ENCODE peak calls at places on chromosome 9, in seven cellular contexts. G is uterus, V is GM20000, K is fibroblast of the aortic adventitia, M is Calu3, F is stomach, R is AG10803. Z is an unnamed sample.
A peak's percentile ranks its signal among the peaks of the same experiment; 100 is the strongest.

GRCh38 chr9:134333234-134333873 is 7.1 kb downstream of the RXRA start:
- DNase-seq in F (peak; percentile 75), G (no peak), M (peak; percentile 54), K (peak; percentile 28), R (peak; percentile 26), V (no peak), Z (no peak)

GRCh38 chr9:16543691-16544090 is 326.8 kb downstream of the BNC2 start:
- DNase-seq in R (no peak), F (no peak), V (no peak), M (no peak), G (no peak), K (no peak), Z (no peak)

GRCh38 chr9:72401396-72401795 is 36.4 kb upstream of the ZFAND5 start:
- DNase-seq in F (no peak), K (no peak), M (no peak), G (no peak), R (no peak), V (no peak), Z (no peak)

GRCh38 chr9:120659617-120660169 is 54.6 kb downstream of the MEGF9 start:
- DNase-seq in V (no peak), M (no peak), R (no peak), K (no peak), G (no peak), F (no peak), Z (no peak)

GRCh38 chr9:84266087-84266561 is 74.4 kb downstream of the SLC28A3 start:
- DNase-seq in K (no peak), R (no peak), G (no peak), F (no peak), M (peak; percentile 2), V (no peak), Z (no peak)

GRCh38 chr9:69577123-69577522 is 95.0 kb downstream of the APBA1 start:
- DNase-seq in G (no peak), V (no peak), F (no peak), M (no peak), K (no peak), R (no peak), Z (no peak)

GRCh38 chr9:71303351-71303750 is 181.9 kb upstream of the TRPM3 start:
- DNase-seq in M (no peak), V (no peak), K (peak; percentile 60), G (no peak), R (peak; percentile 49), F (no peak), Z (no peak)

GRCh38 chr9:35110327-35110758 is 5.3 kb downstream of the ATOSB start:
- DNase-seq in R (peak; percentile 56), K (peak; percentile 37), F (peak; percentile 26), V (no peak), G (no peak), M (peak; percentile 52), Z (no peak)

GRCh38 chr9:37987467-37987981 is 81.5 kb downstream of the SHB start:
- DNase-seq in R (no peak), M (no peak), K (no peak), F (no peak), G (no peak), V (no peak), Z (no peak)

GRCh38 chr9:36543916-36544315 is 28.8 kb upstream of the MELK start:
- DNase-seq in M (no peak), G (no peak), V (no peak), K (peak; percentile 93), R (peak; percentile 95), F (no peak), Z (no peak)

GRCh38 chr9:110457245-110457644 is 119.6 kb upstream of the TXNDC8 start:
- DNase-seq in K (no peak), F (no peak), M (no peak), G (no peak), R (no peak), V (no peak), Z (no peak)

GRCh38 chr9:110455860-110456259 is 118.2 kb upstream of the TXNDC8 start:
- DNase-seq in K (no peak), G (no peak), R (no peak), F (no peak), V (no peak), M (no peak), Z (no peak)

GRCh38 chr9:110452227-110452801 is 114.7 kb upstream of the TXNDC8 start:
- DNase-seq in V (no peak), K (peak; percentile 51), F (no peak), R (peak; percentile 3), M (no peak), G (no peak), Z (no peak)
- TF ChIP-seq CTCF in V (no peak), K (peak; percentile 33), F (peak; percentile 38), R (peak; percentile 45), M (no peak), G (peak; percentile 12), Z (peak; percentile 77)

GRCh38 chr9:23775549-23775948 is 50.5 kb downstream of the ELAVL2 start:
- DNase-seq in G (no peak), F (no peak), K (no peak), R (no peak), V (no peak), M (no peak), Z (no peak)
- TF ChIP-seq CTCF in G (no peak), F (no peak), K (no peak), R (no peak), V (no peak), M (no peak), Z (no peak)

GRCh38 chr9:127404631-127405030 is 7.7 kb downstream of the SLC2A8 start:
- DNase-seq in K (no peak), M (no peak), R (no peak), G (no peak), F (no peak), V (no peak), Z (no peak)

GRCh38 chr9:127405344-127406125 is 8.6 kb downstream of the SLC2A8 start:
- DNase-seq in G (no peak), V (no peak), K (no peak), M (no peak), R (no peak), F (no peak), Z (no peak)

GRCh38 chr9:127407505-127407868 is 10.5 kb downstream of the SLC2A8 start:
- DNase-seq in M (no peak), G (no peak), F (no peak), R (no peak), K (no peak), V (no peak), Z (no peak)

GRCh38 chr9:127403507-127404192 is 6.7 kb downstream of the SLC2A8 start:
- DNase-seq in G (no peak), M (no peak), F (no peak), V (no peak), K (no peak), R (no peak), Z (no peak)

DNA sequence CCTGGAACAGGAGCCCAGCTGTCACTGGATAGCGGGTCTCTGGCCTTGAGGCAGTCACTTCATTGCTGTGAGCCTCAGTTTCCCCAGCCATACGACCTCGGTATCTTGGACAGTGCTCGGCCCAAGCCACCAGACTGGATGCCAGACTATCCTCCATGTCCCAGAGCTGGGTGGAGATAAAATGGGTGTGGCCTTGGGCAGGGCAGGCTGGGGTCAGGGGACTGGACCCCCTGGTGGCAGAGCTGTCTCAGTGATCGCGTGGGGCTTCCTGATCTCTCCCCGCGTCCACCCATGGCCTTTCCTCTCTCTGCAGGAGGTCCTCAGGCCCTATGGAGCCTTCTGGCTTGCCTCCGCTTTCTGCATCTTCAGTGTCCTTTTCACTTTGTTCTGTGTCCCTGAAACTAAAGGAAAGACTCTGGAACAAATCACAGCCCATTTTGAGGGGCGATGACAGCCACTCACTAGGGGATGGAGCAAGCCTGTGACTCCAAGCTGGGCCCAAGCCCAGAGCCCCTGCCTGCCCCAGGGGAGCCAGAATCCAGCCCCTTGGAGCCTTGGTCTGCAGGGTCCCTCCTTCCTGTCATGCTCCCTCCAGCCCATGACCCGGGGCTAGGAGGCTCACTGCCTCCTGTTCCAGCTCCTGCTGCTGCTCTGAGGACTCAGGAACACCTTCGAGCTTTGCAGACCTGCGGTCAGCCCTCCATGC is 10.0 kb downstream of the SLC2A8 start:
- DNase-seq in K (no peak), V (no peak), F (no peak), G (no peak), R (no peak), M (no peak), Z (no peak)
- TF ChIP-seq CTCF in K (no peak), V (no peak), F (no peak), G (no peak), R (no peak), M (no peak), Z (no peak)

DNA sequence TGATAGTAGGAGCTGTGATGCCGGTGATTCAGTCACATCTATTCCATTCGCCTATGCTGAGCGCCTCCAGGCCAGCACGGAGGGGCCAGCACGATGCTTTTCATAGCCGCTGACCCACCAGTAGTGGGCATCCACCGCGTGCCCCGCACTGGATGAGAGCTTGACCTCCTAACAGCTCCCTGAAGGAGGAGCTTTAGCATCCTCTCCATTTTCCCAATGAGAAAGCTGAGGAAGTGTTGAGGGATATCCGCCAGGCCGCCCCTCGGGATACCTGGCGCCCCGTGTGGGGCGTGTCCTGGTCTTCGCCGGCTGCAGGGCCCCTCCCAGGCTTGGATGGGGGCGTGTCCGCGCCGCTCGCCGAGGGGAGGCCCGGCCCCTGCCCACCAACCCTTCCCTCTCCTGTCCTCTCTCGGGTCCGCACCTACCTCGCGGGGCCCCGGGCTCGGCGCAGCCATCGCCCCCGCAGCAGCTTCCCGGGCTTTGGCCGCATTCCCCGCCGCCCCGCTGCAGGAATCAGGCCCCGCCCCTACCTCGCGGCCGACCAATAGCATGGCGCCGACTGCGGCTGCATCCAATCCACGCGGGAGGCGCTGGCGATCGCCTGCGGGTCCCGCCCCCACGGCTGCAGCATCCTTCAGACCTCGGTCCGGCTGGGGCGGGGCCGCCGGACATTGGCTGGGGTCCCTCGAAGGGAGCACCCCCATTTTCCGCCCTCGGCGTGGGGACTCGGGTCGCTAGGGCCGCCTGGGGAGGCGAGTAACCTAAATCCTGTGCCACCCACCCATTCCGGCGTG is at the start of gene PIP5KL1:
- DNase-seq in M (peak; percentile 87), R (peak; percentile 76), G (peak; percentile 82), F (peak; percentile 86), K (peak; percentile 75), V (peak; percentile 96), Z (peak; percentile 90)
- TF ChIP-seq CTCF in M (no peak), R (peak; percentile 31), G (no peak), F (no peak), K (peak; percentile 30), V (no peak), Z (peak; percentile 44)

GRCh38 chr9:99001892-99002291 is 58.2 kb downstream of the COL15A1 start:
- DNase-seq in G (no peak), F (no peak), V (no peak), M (no peak), K (no peak), R (no peak), Z (peak; percentile 43)

GRCh38 chr9:98997580-98997979 is 53.9 kb downstream of the COL15A1 start:
- DNase-seq in F (no peak), R (peak; percentile 76), M (no peak), K (peak; percentile 30), V (no peak), G (no peak), Z (peak; percentile 39)

GRCh38 chr9:99000480-99001395 is 57.0 kb downstream of the COL15A1 start:
- DNase-seq in R (peak; percentile 83), G (no peak), V (peak; percentile 64), K (peak; percentile 87), F (peak; percentile 52), M (peak; percentile 19), Z (peak; percentile 43)

GRCh38 chr9:98998441-98999151 is 54.9 kb downstream of the COL15A1 start:
- DNase-seq in R (peak; percentile 88), K (peak; percentile 90), F (peak; percentile 80), M (peak; percentile 77), G (peak; percentile 83), V (peak; percentile 79), Z (peak; percentile 79)

GRCh38 chr9:98999152-98999525 is 55.4 kb downstream of the COL15A1 start:
- DNase-seq in V (no peak), M (no peak), G (peak; percentile 30), F (no peak), R (no peak), K (no peak), Z (no peak)
- TF ChIP-seq CTCF in V (no peak), M (peak; percentile 17), G (no peak), F (no peak), R (no peak), K (no peak), Z (peak; percentile 44)